ENCODE peak calls at places on chromosome 18, in ten cellular contexts. One of them, this sample, is unnamed.

GRCh38 chr18:63741769-63742168 is 33.4 kb upstream of the SERPINB7 start:
- DNase-seq in spleen: no peak
- DNase-seq in sigmoid colon: no peak
- DNase-seq in thyroid gland: no peak
- DNase-seq in heart right ventricle: no peak
- DNase-seq in fibroblast of pulmonary artery: peak; percentile 12
- DNase-seq in cardiac muscle cell: no peak
- DNase-seq in astrocyte of the cerebellum: no peak
- DNase-seq in A549: no peak
- DNase-seq in transverse colon: no peak
- DNase-seq in this sample: no peak

GRCh38 chr18:46657115-46657955 is at the start of gene LOXHD1:
- DNase-seq in spleen: peak; percentile 54
- DNase-seq in sigmoid colon: no peak
- DNase-seq in thyroid gland: no peak
- DNase-seq in heart right ventricle: no peak
- DNase-seq in fibroblast of pulmonary artery: no peak
- DNase-seq in cardiac muscle cell: no peak
- DNase-seq in astrocyte of the cerebellum: no peak
- DNase-seq in A549: no peak
- DNase-seq in transverse colon: no peak
- DNase-seq in this sample: no peak

GRCh38 chr18:79388043-79388442 is 7.7 kb upstream of the NFATC1 start:
- DNase-seq in spleen: no peak
- DNase-seq in sigmoid colon: peak; percentile 58
- DNase-seq in thyroid gland: no peak
- DNase-seq in heart right ventricle: no peak
- DNase-seq in fibroblast of pulmonary artery: no peak
- DNase-seq in cardiac muscle cell: no peak
- DNase-seq in astrocyte of the cerebellum: no peak
- DNase-seq in A549: no peak
- DNase-seq in transverse colon: no peak
- DNase-seq in this sample: no peak

GRCh38 chr18:906416-907170 is 1.9 kb downstream of the ADCYAP1 start:
- DNase-seq in spleen: no peak
- DNase-seq in sigmoid colon: no peak
- DNase-seq in thyroid gland: no peak
- DNase-seq in heart right ventricle: no peak
- DNase-seq in fibroblast of pulmonary artery: no peak
- DNase-seq in cardiac muscle cell: no peak
- DNase-seq in astrocyte of the cerebellum: no peak
- DNase-seq in A549: no peak
- DNase-seq in transverse colon: no peak
- DNase-seq in this sample: no peak

GRCh38 chr18:47545613-47546012 is 294.2 kb upstream of the SKOR2 start:
- DNase-seq in spleen: no peak
- DNase-seq in sigmoid colon: no peak
- DNase-seq in thyroid gland: no peak
- DNase-seq in heart right ventricle: no peak
- DNase-seq in fibroblast of pulmonary artery: no peak
- DNase-seq in cardiac muscle cell: no peak
- DNase-seq in astrocyte of the cerebellum: no peak
- DNase-seq in A549: no peak
- DNase-seq in transverse colon: no peak
- DNase-seq in this sample: no peak

GRCh38 chr18:35242426-35242825 is 1.6 kb downstream of the ZNF397 start:
- DNase-seq in spleen: no peak
- DNase-seq in sigmoid colon: no peak
- DNase-seq in thyroid gland: no peak
- DNase-seq in heart right ventricle: no peak
- DNase-seq in fibroblast of pulmonary artery: peak; percentile 16
- DNase-seq in cardiac muscle cell: no peak
- DNase-seq in astrocyte of the cerebellum: no peak
- DNase-seq in A549: no peak
- DNase-seq in transverse colon: no peak
- DNase-seq in this sample: no peak

GRCh38 chr18:14940738-14941137 is 192.8 kb downstream of the ANKRD30B start:
- DNase-seq in spleen: no peak
- DNase-seq in sigmoid colon: no peak
- DNase-seq in thyroid gland: no peak
- DNase-seq in heart right ventricle: no peak
- DNase-seq in fibroblast of pulmonary artery: no peak
- DNase-seq in cardiac muscle cell: no peak
- DNase-seq in astrocyte of the cerebellum: no peak
- DNase-seq in A549: no peak
- DNase-seq in transverse colon: no peak
- DNase-seq in this sample: no peak

GRCh38 chr18:27144672-27145071 is 40.4 kb downstream of the CHST9 start:
- DNase-seq in spleen: no peak
- DNase-seq in sigmoid colon: no peak
- DNase-seq in thyroid gland: no peak
- DNase-seq in heart right ventricle: no peak
- DNase-seq in fibroblast of pulmonary artery: no peak
- DNase-seq in cardiac muscle cell: no peak
- DNase-seq in astrocyte of the cerebellum: no peak
- DNase-seq in A549: no peak
- DNase-seq in transverse colon: no peak
- DNase-seq in this sample: no peak

GRCh38 chr18:59455728-59456276 is 96.7 kb upstream of the LMAN1 start:
- DNase-seq in spleen: no peak
- DNase-seq in sigmoid colon: peak; percentile 78
- DNase-seq in thyroid gland: no peak
- DNase-seq in heart right ventricle: no peak
- DNase-seq in fibroblast of pulmonary artery: no peak
- DNase-seq in cardiac muscle cell: peak; percentile 18
- DNase-seq in astrocyte of the cerebellum: no peak
- DNase-seq in A549: no peak
- DNase-seq in transverse colon: no peak
- DNase-seq in this sample: no peak

GRCh38 chr18:62741118-62741566 is 25.8 kb downstream of the PHLPP1 start:
- DNase-seq in spleen: no peak
- DNase-seq in sigmoid colon: peak; percentile 80
- DNase-seq in thyroid gland: no peak
- DNase-seq in heart right ventricle: no peak
- DNase-seq in fibroblast of pulmonary artery: peak; percentile 66
- DNase-seq in cardiac muscle cell: no peak
- DNase-seq in astrocyte of the cerebellum: no peak
- DNase-seq in A549: peak; percentile 44
- DNase-seq in transverse colon: peak; percentile 42
- DNase-seq in this sample: no peak

GRCh38 chr18:64254399-64255093 is 105.7 kb upstream of the LINC00305 start:
- DNase-seq in spleen: no peak
- DNase-seq in sigmoid colon: no peak
- DNase-seq in thyroid gland: no peak
- DNase-seq in heart right ventricle: no peak
- DNase-seq in fibroblast of pulmonary artery: no peak
- DNase-seq in cardiac muscle cell: no peak
- DNase-seq in astrocyte of the cerebellum: no peak
- DNase-seq in A549: no peak
- DNase-seq in transverse colon: no peak
- DNase-seq in this sample: no peak

GRCh38 chr18:70363861-70364260 is 75.0 kb downstream of the SOCS6 start:
- DNase-seq in spleen: no peak
- DNase-seq in sigmoid colon: no peak
- DNase-seq in thyroid gland: no peak
- DNase-seq in heart right ventricle: no peak
- DNase-seq in fibroblast of pulmonary artery: peak; percentile 67
- DNase-seq in cardiac muscle cell: no peak
- DNase-seq in astrocyte of the cerebellum: no peak
- DNase-seq in A549: no peak
- DNase-seq in transverse colon: no peak
- DNase-seq in this sample: no peak

GRCh38 chr18:10588975-10589374 is 63.1 kb downstream of the NAPG start:
- DNase-seq in spleen: no peak
- DNase-seq in sigmoid colon: no peak
- DNase-seq in thyroid gland: no peak
- DNase-seq in heart right ventricle: no peak
- DNase-seq in fibroblast of pulmonary artery: no peak
- DNase-seq in cardiac muscle cell: no peak
- DNase-seq in astrocyte of the cerebellum: no peak
- DNase-seq in A549: no peak
- DNase-seq in transverse colon: no peak
- DNase-seq in this sample: no peak

GRCh38 chr18:77004555-77005380 is 127.8 kb downstream of the MBP start:
- DNase-seq in spleen: peak; percentile 88
- DNase-seq in sigmoid colon: no peak
- DNase-seq in thyroid gland: no peak
- DNase-seq in heart right ventricle: no peak
- DNase-seq in fibroblast of pulmonary artery: no peak
- DNase-seq in cardiac muscle cell: no peak
- DNase-seq in astrocyte of the cerebellum: no peak
- DNase-seq in A549: no peak
- DNase-seq in transverse colon: no peak
- DNase-seq in this sample: peak; percentile 12

GRCh38 chr18:21052385-21052784 is 59.2 kb downstream of the ROCK1 start:
- DNase-seq in spleen: no peak
- DNase-seq in sigmoid colon: no peak
- DNase-seq in thyroid gland: no peak
- DNase-seq in heart right ventricle: no peak
- DNase-seq in fibroblast of pulmonary artery: no peak
- DNase-seq in cardiac muscle cell: no peak
- DNase-seq in astrocyte of the cerebellum: no peak
- DNase-seq in A549: no peak
- DNase-seq in transverse colon: no peak
- DNase-seq in this sample: no peak
- H3K4me3 ChIP-seq in spleen: no peak overlapping the region
- H3K4me3 ChIP-seq in sigmoid colon: no peak overlapping the region
- H3K4me3 ChIP-seq in thyroid gland: no peak overlapping the region
- H3K4me3 ChIP-seq in heart right ventricle: no peak overlapping the region
- H3K4me3 ChIP-seq in fibroblast of pulmonary artery: no peak overlapping the region
- H3K4me3 ChIP-seq in cardiac muscle cell: no peak overlapping the region
- H3K4me3 ChIP-seq in astrocyte of the cerebellum: no peak overlapping the region
- H3K4me3 ChIP-seq in A549: no peak overlapping the region
- H3K4me3 ChIP-seq in transverse colon: no peak overlapping the region
- H3K4me3 ChIP-seq in this sample: no peak overlapping the region

GRCh38 chr18:22566703-22567420 is 149.1 kb upstream of the CTAGE1 start:
- DNase-seq in spleen: no peak
- DNase-seq in sigmoid colon: no peak
- DNase-seq in thyroid gland: no peak
- DNase-seq in heart right ventricle: no peak
- DNase-seq in fibroblast of pulmonary artery: no peak
- DNase-seq in cardiac muscle cell: no peak
- DNase-seq in astrocyte of the cerebellum: no peak
- DNase-seq in A549: no peak
- DNase-seq in transverse colon: no peak
- DNase-seq in this sample: no peak

GRCh38 chr18:22567794-22568193 is 150.1 kb upstream of the CTAGE1 start:
- DNase-seq in spleen: no peak
- DNase-seq in sigmoid colon: no peak
- DNase-seq in thyroid gland: no peak
- DNase-seq in heart right ventricle: no peak
- DNase-seq in fibroblast of pulmonary artery: no peak
- DNase-seq in cardiac muscle cell: no peak
- DNase-seq in astrocyte of the cerebellum: no peak
- DNase-seq in A549: no peak
- DNase-seq in transverse colon: no peak
- DNase-seq in this sample: no peak

GRCh38 chr18:22572321-22572720 is 154.6 kb upstream of the CTAGE1 start:
- DNase-seq in spleen: no peak
- DNase-seq in sigmoid colon: no peak
- DNase-seq in thyroid gland: no peak
- DNase-seq in heart right ventricle: no peak
- DNase-seq in fibroblast of pulmonary artery: no peak
- DNase-seq in cardiac muscle cell: no peak
- DNase-seq in astrocyte of the cerebellum: no peak
- DNase-seq in A549: no peak
- DNase-seq in transverse colon: no peak
- DNase-seq in this sample: no peak

DNA sequence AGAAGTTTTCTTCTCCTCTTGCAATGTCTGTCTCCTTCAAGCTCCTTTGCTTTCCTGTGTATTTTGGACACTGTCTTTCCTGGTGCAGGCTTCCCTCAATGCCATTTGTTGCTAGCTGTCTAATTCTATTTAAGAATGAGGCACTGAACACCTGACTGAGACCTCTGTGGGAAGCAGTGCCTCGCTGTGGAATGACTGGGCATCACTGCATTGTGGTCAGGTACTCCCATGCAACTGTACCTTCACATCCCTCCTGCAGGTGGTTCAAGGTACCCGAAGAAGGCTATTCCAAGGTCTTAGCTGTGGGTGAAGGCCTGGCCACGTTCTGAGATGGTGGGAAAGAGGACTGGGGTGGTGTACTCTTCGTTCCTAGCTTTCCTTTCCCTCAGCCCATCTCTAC is 152.8 kb upstream of the CTAGE1 start:
- DNase-seq in spleen: no peak
- DNase-seq in sigmoid colon: no peak
- DNase-seq in thyroid gland: no peak
- DNase-seq in heart right ventricle: no peak
- DNase-seq in fibroblast of pulmonary artery: no peak
- DNase-seq in cardiac muscle cell: no peak
- DNase-seq in astrocyte of the cerebellum: no peak
- DNase-seq in A549: no peak
- DNase-seq in transverse colon: no peak
- DNase-seq in this sample: no peak
- TF ChIP-seq CTCF in spleen: no peak
- TF ChIP-seq CTCF in sigmoid colon: no peak
- TF ChIP-seq CTCF in thyroid gland: no peak
- TF ChIP-seq CTCF in heart right ventricle: no peak
- TF ChIP-seq CTCF in fibroblast of pulmonary artery: no peak
- TF ChIP-seq CTCF in cardiac muscle cell: no peak
- TF ChIP-seq CTCF in astrocyte of the cerebellum: no peak
- TF ChIP-seq CTCF in A549: no peak
- TF ChIP-seq CTCF in transverse colon: no peak
- TF ChIP-seq CTCF in this sample: no peak

GRCh38 chr18:75454022-75454795 is 26.7 kb upstream of the SMIM21 start:
- DNase-seq in spleen: no peak
- DNase-seq in sigmoid colon: no peak
- DNase-seq in thyroid gland: no peak
- DNase-seq in heart right ventricle: no peak
- DNase-seq in fibroblast of pulmonary artery: no peak
- DNase-seq in cardiac muscle cell: no peak
- DNase-seq in astrocyte of the cerebellum: no peak
- DNase-seq in A549: no peak
- DNase-seq in transverse colon: no peak
- DNase-seq in this sample: no peak

GRCh38 chr18:75456277-75456676 is 28.8 kb upstream of the SMIM21 start:
- DNase-seq in spleen: no peak
- DNase-seq in sigmoid colon: no peak
- DNase-seq in thyroid gland: peak; percentile 8
- DNase-seq in heart right ventricle: no peak
- DNase-seq in fibroblast of pulmonary artery: no peak
- DNase-seq in cardiac muscle cell: no peak
- DNase-seq in astrocyte of the cerebellum: no peak
- DNase-seq in A549: no peak
- DNase-seq in transverse colon: no peak
- DNase-seq in this sample: no peak

GRCh38 chr18:75455249-75456183 is 28.0 kb upstream of the SMIM21 start:
- DNase-seq in spleen: no peak
- DNase-seq in sigmoid colon: no peak
- DNase-seq in thyroid gland: peak; percentile 47
- DNase-seq in heart right ventricle: no peak
- DNase-seq in fibroblast of pulmonary artery: peak; percentile 23
- DNase-seq in cardiac muscle cell: peak; percentile 59
- DNase-seq in astrocyte of the cerebellum: no peak
- DNase-seq in A549: no peak
- DNase-seq in transverse colon: no peak
- DNase-seq in this sample: no peak
- H3K4me3 ChIP-seq in spleen: peak overlapping the region; percentile 49
- H3K4me3 ChIP-seq in sigmoid colon: peak overlapping the region; percentile 64
- H3K4me3 ChIP-seq in thyroid gland: peak overlapping the region; percentile 48
- H3K4me3 ChIP-seq in heart right ventricle: no peak overlapping the region
- H3K4me3 ChIP-seq in fibroblast of pulmonary artery: peak overlapping the region; percentile 44
- H3K4me3 ChIP-seq in cardiac muscle cell: peak overlapping the region; percentile 19
- H3K4me3 ChIP-seq in astrocyte of the cerebellum: peak overlapping the region; percentile 28
- H3K4me3 ChIP-seq in A549: no peak overlapping the region
- H3K4me3 ChIP-seq in transverse colon: peak overlapping the region; percentile 25
- H3K4me3 ChIP-seq in this sample: peak overlapping the region; percentile 53

GRCh38 chr18:55997156-55997561 is 409.2 kb upstream of the TCF4 start:
- DNase-seq in spleen: no peak
- DNase-seq in sigmoid colon: no peak
- DNase-seq in thyroid gland: peak; percentile 11
- DNase-seq in heart right ventricle: peak; percentile 13
- DNase-seq in fibroblast of pulmonary artery: no peak
- DNase-seq in cardiac muscle cell: no peak
- DNase-seq in astrocyte of the cerebellum: no peak
- DNase-seq in A549: no peak
- DNase-seq in transverse colon: no peak
- DNase-seq in this sample: no peak
- TF ChIP-seq CTCF in spleen: no peak
- TF ChIP-seq CTCF in sigmoid colon: no peak
- TF ChIP-seq CTCF in thyroid gland: no peak
- TF ChIP-seq CTCF in heart right ventricle: no peak
- TF ChIP-seq CTCF in fibroblast of pulmonary artery: peak; percentile 9
- TF ChIP-seq CTCF in cardiac muscle cell: no peak
- TF ChIP-seq CTCF in astrocyte of the cerebellum: no peak
- TF ChIP-seq CTCF in A549: no peak
- TF ChIP-seq CTCF in transverse colon: no peak
- TF ChIP-seq CTCF in this sample: no peak

This sample was measured in dorsolateral prefrontal cortex.